ENCODE peak calls at places on chromosomes 3 and 15, in four cellular contexts. B is mesendoderm, D is uterus, V is left ventricle myocardium inferior. P is an unnamed sample. For H3K4me1, the result is how much of the 10 kb centered on the place peaks cover.

GRCh38 chr3:144989756-144990155 is 1018.1 kb downstream of the DIPK2A start:
- DNase-seq in V (no peak), D (no peak), B (no peak), P (no peak)

GRCh38 chr15:45185903-45186770 is 1.6 kb downstream of the SHF start:
- DNase-seq in D (no peak), B (peak), V (no peak), P (no peak)

GRCh38 chr15:81492303-81492702 is 118.3 kb upstream of the TMC3 start:
- DNase-seq in D (no peak), B (no peak), V (peak), P (no peak)

GRCh38 chr15:35741395-35741794 is 195.4 kb upstream of the DPH6 start:
- DNase-seq in B (peak), V (no peak), D (no peak), P (no peak)

GRCh38 chr15:67085818-67086649 is 20.6 kb downstream of the SMAD3 start:
- DNase-seq in B (peak), D (no peak), V (no peak), P (no peak)

GRCh38 chr15:51076898-51077564 is 17.7 kb downstream of the TNFAIP8L3 start:
- DNase-seq in B (peak), D (peak), V (peak), P (peak)

GRCh38 chr15:48306639-48307038 is 24.6 kb upstream of the DUT start:
- DNase-seq in D (no peak), B (no peak), V (no peak), P (no peak)

GRCh38 chr3:8020047-8020446 is 481.6 kb upstream of the LMCD1 start:
- DNase-seq in B (no peak), V (no peak), D (no peak), P (no peak)

GRCh38 chr15:76566276-76566675 is 229.7 kb downstream of the ISL2 start:
- DNase-seq in V (no peak), B (no peak), D (no peak), P (no peak)

GRCh38 chr3:73422556-73422955 is 202.2 kb downstream of the PDZRN3 start:
- DNase-seq in B (no peak), V (no peak), D (peak), P (no peak)

GRCh38 chr3:141526709-141527108 is 39.9 kb downstream of the RASA2 start:
- DNase-seq in D (no peak), B (no peak), V (no peak), P (no peak)

GRCh38 chr3:61277411-61277810 is 26.2 kb upstream of the FHIT start:
- DNase-seq in V (no peak), D (no peak), B (no peak), P (no peak)

GRCh38 chr15:75672646-75673425 is 25.1 kb downstream of the SNX33 start:
- DNase-seq in B (peak), V (peak), D (peak), P (no peak)

GRCh38 chr3:33146791-33147445 is 33.1 kb downstream of the CRTAP start:
- DNase-seq in D (no peak), B (no peak), V (no peak), P (no peak)

GRCh38 chr3:38543602-38544001 is 47.5 kb downstream of the EXOG start:
- DNase-seq in D (no peak), B (no peak), V (peak), P (no peak)

GRCh38 chr3:184295771-184296170 is 3.3 kb upstream of the PSMD2 start:
- DNase-seq in V (no peak), D (no peak), B (no peak), P (no peak)

GRCh38 chr3:120299403-120299802 is 14.4 kb upstream of the GPR156 start:
- DNase-seq in V (no peak), B (no peak), D (no peak), P (no peak)

GRCh38 chr3:35946121-35946856 is 307.0 kb downstream of the ARPP21 start:
- DNase-seq in V (no peak), D (no peak), B (peak), P (no peak)

GRCh38 chr3:195147649-195148121 is 123.3 kb downstream of the XXYLT1 start:
- DNase-seq in V (peak), B (no peak), D (peak), P (peak)

GRCh38 chr3:43223670-43224364 is 62.5 kb upstream of the SNRK start:
- DNase-seq in V (no peak), D (no peak), B (no peak), P (no peak)

GRCh38 chr15:85667491-85668424 is 127.0 kb downstream of the KLHL25 start:
- DNase-seq in V (no peak), D (peak), B (peak), P (no peak)

GRCh38 chr3:42853739-42854302 is 21.9 kb downstream of the CYP8B1 start:
- DNase-seq in B (no peak), V (no peak), D (no peak), P (no peak)

GRCh38 chr15:49372366-49372765 is 50.7 kb upstream of the FGF7 start:
- DNase-seq in D (no peak), V (no peak), B (peak), P (no peak)

GRCh38 chr15:63015618-63016017 is 26.9 kb upstream of the TPM1 start:
- DNase-seq in B (no peak), D (no peak), V (no peak), P (no peak)

GRCh38 chr3:42451546-42452230 is 41.3 kb upstream of the LYZL4 start:
- DNase-seq in D (no peak), V (no peak), B (no peak), P (no peak)

DNA sequence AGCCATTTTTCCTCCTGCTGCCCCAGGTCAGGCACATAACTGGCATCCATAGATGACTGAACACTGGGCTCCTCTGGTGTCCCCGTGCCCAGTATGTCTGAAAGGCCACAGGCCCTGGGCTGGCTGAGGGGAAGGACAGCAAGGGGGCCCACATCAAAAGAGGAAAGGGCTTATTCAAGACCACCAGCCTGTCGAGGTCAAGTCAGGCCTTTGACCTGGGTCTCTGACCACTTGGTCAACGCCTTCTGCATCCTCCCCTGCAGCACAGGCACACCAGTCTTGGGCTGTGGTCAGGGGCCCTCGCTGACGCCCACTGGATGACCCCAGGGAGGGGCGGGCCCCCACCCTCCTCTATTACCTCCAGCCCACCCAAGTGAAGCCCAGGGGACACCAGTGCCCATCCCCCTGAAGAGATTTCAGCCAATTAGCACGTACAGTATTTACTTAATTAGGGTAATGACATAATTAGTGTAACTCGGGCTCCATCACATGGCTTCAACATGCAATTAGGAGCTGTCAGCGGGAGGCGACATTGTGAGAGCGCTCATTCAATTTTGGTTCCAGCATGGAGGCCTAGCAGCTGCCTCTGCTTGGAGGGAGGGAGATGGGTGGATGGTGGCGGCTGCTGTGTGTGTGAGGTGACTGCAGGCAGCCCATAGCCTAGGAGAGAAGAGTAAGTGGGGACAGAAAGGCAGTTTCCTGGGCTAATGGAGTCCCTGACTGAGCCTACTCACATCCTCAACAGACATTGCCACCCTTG is 13.5 kb upstream of the DNAH1 start:
- DNase-seq in B (no peak), V (no peak), D (no peak), P (no peak)
- H3K4me1 ChIP-seq in B (under half), V (under half), D (under half), P (under half)

GRCh38 chr15:70262171-70262570 is 164.5 kb upstream of the TLE3 start:
- DNase-seq in V (no peak), B (no peak), D (no peak), P (no peak)
- H3K4me1 ChIP-seq in V (half or more), B (under half), D (under half), P (half or more)

GRCh38 chr15:47294765-47295259 is 422.5 kb upstream of the SEMA6D start:
- DNase-seq in D (no peak), V (no peak), B (no peak), P (no peak)
- H3K4me1 ChIP-seq in D (under half), V (under half), B (under half), P (under half)

DNA sequence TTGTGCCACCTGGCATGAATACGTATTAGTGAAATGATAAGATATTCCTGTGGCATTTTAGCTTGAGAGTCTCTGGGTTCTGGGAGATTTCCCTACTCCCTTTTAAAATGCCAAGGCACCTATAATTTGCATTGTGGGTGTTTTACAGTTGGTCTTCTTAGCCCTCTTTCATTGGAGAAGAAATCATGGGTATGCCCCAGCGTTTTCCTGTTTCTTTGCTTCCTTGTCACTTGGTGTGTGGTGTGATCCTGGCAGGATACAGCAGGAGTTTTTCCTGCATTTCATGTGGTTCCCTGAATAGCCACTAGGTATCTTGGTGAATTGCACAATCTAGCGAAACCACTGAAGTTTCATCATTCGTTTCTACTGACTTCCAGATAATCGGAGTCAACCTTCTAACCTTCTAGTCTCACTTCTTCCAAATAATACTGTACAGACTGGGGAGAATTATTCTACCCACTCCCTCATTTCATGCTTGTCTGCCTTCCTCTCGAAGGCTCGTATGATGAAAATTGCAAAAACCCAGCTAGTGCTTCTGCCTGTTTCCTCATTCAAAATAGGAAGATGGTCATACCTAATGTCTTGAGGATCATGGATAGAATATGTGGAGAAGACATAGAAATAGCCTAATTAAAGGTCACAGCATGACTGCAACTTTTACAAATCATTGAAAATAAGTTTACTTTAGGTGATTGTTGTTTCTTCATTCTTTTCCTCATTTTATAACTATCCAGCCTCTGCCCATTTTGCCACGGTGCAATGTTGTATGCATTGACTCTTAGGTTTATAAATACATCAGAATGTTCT is 2.7 kb downstream of the BHLHE40 start:
- DNase-seq in D (no peak), B (peak), V (no peak), P (no peak)
- H3K4me1 ChIP-seq in D (under half), B (under half), V (half or more), P (half or more)

GRCh38 chr3:147604136-147604535 is 195.0 kb downstream of the ZIC1 start:
- DNase-seq in B (no peak), D (no peak), V (no peak), P (no peak)
- H3K4me1 ChIP-seq in B (under half), D (under half), V (under half), P (under half)

GRCh38 chr15:57218826-57219576 is 157.3 kb upstream of the CGNL1 start:
- DNase-seq in D (no peak), B (peak), V (no peak), P (no peak)
- H3K4me1 ChIP-seq in D (under half), B (under half), V (half or more), P (under half)

GRCh38 chr3:16513141-16514020 is at the start of gene RFTN1:
- DNase-seq in B (peak), V (peak), D (peak), P (peak)
- H3K4me1 ChIP-seq in B (under half), V (half or more), D (under half), P (half or more)

GRCh38 chr3:191339313-191339917 is 9.1 kb upstream of the UTS2B start:
- DNase-seq in D (no peak), B (no peak), V (no peak), P (no peak)

GRCh38 chr3:191342391-191342790 is 12.1 kb upstream of the UTS2B start:
- DNase-seq in B (no peak), V (no peak), D (no peak), P (no peak)

GRCh38 chr3:191340976-191341375 is 10.7 kb upstream of the UTS2B start:
- DNase-seq in B (no peak), V (no peak), D (no peak), P (no peak)

GRCh38 chr3:191345334-191345733 is 15.0 kb upstream of the UTS2B start:
- DNase-seq in V (no peak), D (no peak), B (no peak), P (no peak)

GRCh38 chr3:191343115-191343514 is 12.8 kb upstream of the UTS2B start:
- DNase-seq in B (no peak), D (no peak), V (no peak), P (no peak)
- H3K4me1 ChIP-seq in B (under half), D (under half), V (half or more), P (half or more)

DNA sequence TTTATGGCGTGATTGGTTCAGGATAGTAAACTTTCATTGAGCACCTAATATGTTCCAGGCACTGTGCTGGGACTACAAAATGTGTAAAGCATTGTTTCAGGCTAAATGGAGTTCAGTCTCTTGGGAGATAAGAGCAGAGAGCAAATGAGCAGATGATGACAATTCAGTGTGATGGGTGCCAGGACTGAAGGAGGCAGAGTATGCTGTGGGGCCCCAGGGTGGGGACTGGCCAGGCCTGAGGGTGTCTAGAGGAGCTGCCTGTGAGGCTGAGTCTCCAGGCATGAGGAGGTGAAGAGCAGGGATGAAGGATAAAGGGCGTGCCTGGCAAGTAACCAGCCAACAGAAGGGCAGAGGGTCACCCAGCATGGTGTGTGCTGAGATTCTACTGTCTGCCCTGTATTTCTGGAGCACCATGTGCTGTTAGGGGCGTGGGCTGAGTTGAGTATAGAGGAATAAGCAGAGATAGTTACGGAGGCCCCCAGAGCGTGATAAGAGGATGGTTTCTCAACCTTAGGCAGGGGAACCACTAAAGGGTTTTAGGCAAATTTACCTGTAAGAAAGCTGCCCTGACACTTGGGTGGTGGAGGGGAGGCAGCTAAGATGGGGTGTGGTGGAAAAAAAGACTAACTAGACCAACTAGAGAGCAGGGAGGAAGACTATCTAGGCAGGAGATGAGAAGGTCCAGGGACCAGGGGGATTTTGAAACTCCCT is 38.5 kb downstream of the EPHB1 start:
- DNase-seq in D (no peak), V (no peak), B (no peak), P (no peak)
- H3K4me1 ChIP-seq in D (under half), V (under half), B (under half), P (under half)

GRCh38 chr3:89116486-89116885 is 9.1 kb downstream of the EPHA3 start:
- DNase-seq in B (no peak), V (no peak), D (no peak), P (no peak)

GRCh38 chr3:89113887-89114840 is 6.7 kb downstream of the EPHA3 start:
- DNase-seq in B (peak), V (peak), D (peak), P (peak)

GRCh38 chr3:89113344-89113743 is 5.9 kb downstream of the EPHA3 start:
- DNase-seq in D (no peak), B (no peak), V (no peak), P (no peak)

DNA sequence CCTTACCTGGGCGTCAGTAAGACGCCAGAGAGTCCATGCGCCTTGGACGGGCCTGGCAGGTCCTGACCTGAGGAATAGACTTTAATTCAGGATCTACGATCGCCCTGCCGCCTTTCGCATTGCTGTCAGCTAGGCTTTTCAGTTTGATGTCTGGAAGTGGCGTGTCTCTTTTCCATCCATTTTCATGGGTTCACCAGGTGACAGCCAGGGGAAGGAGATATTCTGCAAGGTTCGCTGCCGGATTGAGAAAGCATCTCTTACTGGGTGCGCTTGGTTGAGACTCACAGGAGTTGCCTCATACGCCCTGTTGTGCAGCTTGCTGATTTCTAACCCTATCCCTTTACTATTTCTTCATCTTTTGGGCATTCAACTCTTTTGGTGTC is 7.4 kb downstream of the EPHA3 start:
- DNase-seq in V (no peak), D (no peak), B (no peak), P (no peak)
- H3K4me1 ChIP-seq in V (under half), D (under half), B (under half), P (under half)